ENCODE peak calls at places on chromosomes 4 and X, in nine cellular contexts. Z is activated T-cell treated with anti-CD3 and anti-CD28 coated beads for 1 hour; X is adrenal gland; I is fibroblast of lung; D is AG08395; S is stimulated activated CD4-positive, alpha-beta T cell treated with anti-CD3 and anti-CD28 coated beads, TNF-alpha, amount 100 ng/mL, for 1 hour; H is OCI-LY7; J is T-helper 9 cell; C is C1 segment of cervical spinal cord. A is an unnamed sample.

GRCh38 chr4:65865489-65865888 is 195.2 kb upstream of the EPHA5 start:
- DNase-seq in Z (no peak), X (peak), I (peak), D (no peak), S (no peak), H (peak), J (no peak), C (no peak), A (peak)

GRCh38 chr4:40998680-40999358 is 215.5 kb downstream of the APBB2 start:
- DNase-seq in Z (no peak), X (no peak), I (peak), D (peak), S (no peak), H (peak), J (no peak), C (no peak), A (no peak)

GRCh38 chr4:106875340-106875739 is 160.8 kb downstream of the DKK2 start:
- DNase-seq in Z (no peak), X (no peak), I (no peak), D (no peak), S (no peak), H (no peak), J (no peak), C (no peak), A (no peak)

GRCh38 chrX:129957241-129958099 is 25.0 kb upstream of the BCORL1 start:
- DNase-seq in Z (no peak), X (peak), I (peak), D (peak), S (no peak), H (peak), J (peak), C (peak), A (no peak)

GRCh38 chr4:100591156-100591876 is 73.5 kb upstream of the EMCN start:
- DNase-seq in Z (no peak), X (peak), I (no peak), D (no peak), S (no peak), H (no peak), J (no peak), C (no peak), A (no peak)

GRCh38 chr4:54085284-54085683 is 14.7 kb upstream of the GSX2 start:
- DNase-seq in Z (no peak), X (peak), I (peak), D (peak), S (no peak), H (no peak), J (no peak), C (peak), A (peak)

GRCh38 chr4:30768278-30768677 is 48.1 kb downstream of the PCDH7 start:
- DNase-seq in Z (no peak), X (no peak), I (no peak), D (no peak), S (no peak), H (no peak), J (no peak), C (no peak), A (no peak)

GRCh38 chr4:153566751-153567150 is 100.6 kb downstream of the TMEM131L start:
- DNase-seq in Z (no peak), X (no peak), I (no peak), D (no peak), S (no peak), H (no peak), J (no peak), C (no peak), A (no peak)

GRCh38 chr4:181006509-181007290 is 1236.5 kb upstream of the TENM3 start:
- DNase-seq in Z (no peak), X (peak), I (peak), D (no peak), S (no peak), H (peak), J (no peak), C (no peak), A (no peak)

GRCh38 chr4:7890635-7891393 is 48.8 kb downstream of the AFAP1 start:
- DNase-seq in Z (no peak), X (no peak), I (peak), D (peak), S (no peak), H (no peak), J (no peak), C (no peak), A (peak)

GRCh38 chrX:126820700-126821420 is 1.3 kb downstream of the PRR32 start:
- DNase-seq in Z (no peak), X (no peak), I (no peak), D (no peak), S (no peak), H (no peak), J (no peak), C (no peak), A (no peak)

GRCh38 chr4:107721436-107722090 is 1.5 kb upstream of the PAPSS1 start:
- DNase-seq in Z (peak), X (no peak), I (no peak), D (no peak), S (no peak), H (peak), J (peak), C (no peak), A (no peak)

GRCh38 chr4:154158756-154159155 is 332.8 kb downstream of the DCHS2 start:
- DNase-seq in Z (no peak), X (no peak), I (no peak), D (no peak), S (no peak), H (no peak), J (no peak), C (no peak), A (no peak)

GRCh38 chrX:926991-927390 is 285.5 kb downstream of the CRLF2 start:
- DNase-seq in Z (no peak), X (no peak), I (no peak), D (no peak), S (no peak), H (no peak), J (no peak), C (no peak), A (no peak)

GRCh38 chr4:186167605-186168004 is 23.8 kb upstream of the CYP4V2 start:
- DNase-seq in Z (no peak), X (no peak), I (no peak), D (no peak), S (no peak), H (no peak), J (no peak), C (no peak), A (no peak)

GRCh38 chr4:82591592-82591991 is 29.8 kb upstream of the TMEM150C start:
- DNase-seq in Z (no peak), X (no peak), I (no peak), D (no peak), S (no peak), H (no peak), J (no peak), C (no peak), A (no peak)

GRCh38 chr4:73308286-73308685 is 49.7 kb upstream of the ANKRD17 start:
- DNase-seq in Z (no peak), X (no peak), I (peak), D (peak), S (no peak), H (peak), J (no peak), C (no peak), A (no peak)

GRCh38 chr4:98641906-98642668 is 16.3 kb downstream of the TSPAN5 start:
- DNase-seq in Z (no peak), X (no peak), I (peak), D (no peak), S (no peak), H (no peak), J (no peak), C (no peak), A (no peak)

GRCh38 chr4:153223418-153223792 is 19.2 kb downstream of the TRIM2 start:
- DNase-seq in Z (no peak), X (no peak), I (no peak), D (peak), S (no peak), H (no peak), J (no peak), C (no peak), A (no peak)

GRCh38 chr4:20538922-20539321 is 161.3 kb upstream of the PACRGL start:
- DNase-seq in Z (no peak), X (no peak), I (no peak), D (no peak), S (no peak), H (no peak), J (no peak), C (no peak), A (no peak)

GRCh38 chrX:70422886-70423336 is at the start of gene GDPD2:
- DNase-seq in Z (no peak), X (no peak), I (peak), D (no peak), S (no peak), H (no peak), J (no peak), C (no peak), A (no peak)

GRCh38 chr4:70849277-70849676 is 9.6 kb upstream of the GRSF1 start:
- DNase-seq in Z (no peak), X (no peak), I (no peak), D (no peak), S (no peak), H (no peak), J (no peak), C (no peak), A (no peak)

GRCh38 chr4:84634961-84635360 is 52.0 kb downstream of the CDS1 start:
- DNase-seq in Z (no peak), X (no peak), I (no peak), D (no peak), S (no peak), H (no peak), J (no peak), C (no peak), A (no peak)

GRCh38 chr4:19540859-19541258 is 710.8 kb upstream of the SLIT2 start:
- DNase-seq in Z (no peak), X (no peak), I (no peak), D (no peak), S (no peak), H (peak), J (no peak), C (no peak), A (no peak)

GRCh38 chr4:102817021-102817605 is 10.2 kb downstream of the UBE2D3 start:
- DNase-seq in Z (no peak), X (no peak), I (no peak), D (no peak), S (no peak), H (no peak), J (no peak), C (no peak), A (no peak)

GRCh38 chrX:70477734-70478075 is 33.1 kb downstream of the DLG3 start:
- DNase-seq in Z (no peak), X (no peak), I (no peak), D (no peak), S (no peak), H (no peak), J (no peak), C (no peak), A (no peak)